ENCODE peak calls at places on chromosomes 11 and 22, in seven cellular contexts. W, U, G, F, I, A and E are unnamed samples.

GRCh38 chr11:84804026-84804425 is 823.1 kb downstream of the DLG2 start:
- DNase-seq in W (no peak), G (no peak), F (no peak), I (no peak), U (no peak), A (no peak), E (no peak)

GRCh38 chr11:5531053-5531831 is 14.7 kb upstream of the UBQLNL start:
- DNase-seq in I (no peak), A (no peak), F (no peak), W (no peak), U (no peak), G (no peak), E (no peak)

GRCh38 chr22:41906822-41907221 is 8.1 kb downstream of the SHISA8 start:
- DNase-seq in W (no peak), I (peak), U (no peak), F (no peak), A (no peak), G (no peak), E (no peak)

GRCh38 chr11:121671276-121672168 is 218.8 kb upstream of the SORL1-AS1 start:
- DNase-seq in I (no peak), G (no peak), U (no peak), A (no peak), W (no peak), F (peak), E (no peak)

GRCh38 chr11:120558754-120559431 is 47.3 kb downstream of the GRIK4 start:
- DNase-seq in I (no peak), W (no peak), A (no peak), U (no peak), G (no peak), F (no peak), E (no peak)

GRCh38 chr11:128328955-128329551 is 258.3 kb downstream of the ETS1 start:
- DNase-seq in U (no peak), G (no peak), F (no peak), I (no peak), W (no peak), A (no peak), E (peak)

GRCh38 chr11:115964091-115964490 is 459.9 kb upstream of the CADM1 start:
- DNase-seq in U (no peak), I (no peak), F (no peak), G (no peak), W (no peak), A (no peak), E (no peak)

GRCh38 chr11:106415510-106415909 is 338.0 kb downstream of the AASDHPPT start:
- DNase-seq in U (no peak), A (no peak), G (no peak), I (no peak), W (no peak), F (no peak), E (no peak)

GRCh38 chr11:47272706-47273105 is 2.8 kb downstream of the MADD start:
- DNase-seq in F (peak), W (no peak), G (no peak), A (no peak), I (no peak), U (no peak), E (no peak)

GRCh38 chr22:31192513-31192912 is 19.6 kb upstream of the LIMK2 start:
- DNase-seq in F (peak), U (no peak), I (no peak), A (no peak), W (no peak), G (no peak), E (no peak)

GRCh38 chr11:57460017-57460755 is at the start of gene RTN4RL2:
- DNase-seq in W (peak), G (no peak), I (no peak), F (peak), U (no peak), A (peak), E (peak)
- TF ChIP-seq CTCF in W (peak), G (no peak), I (peak), F (peak), U (no peak), A (no peak), E (peak)

GRCh38 chr11:117315285-117316196 is 515 bp downstream of the BACE1 start:
- DNase-seq in G (no peak), W (no peak), A (peak), F (no peak), I (peak), U (no peak), E (peak)

GRCh38 chr11:117313828-117314768 is 2.0 kb downstream of the BACE1 start:
- DNase-seq in G (no peak), W (no peak), U (no peak), A (no peak), F (no peak), I (peak), E (no peak)

GRCh38 chr11:117314840-117315239 is 1.2 kb downstream of the BACE1 start:
- DNase-seq in W (no peak), A (no peak), U (no peak), G (no peak), I (peak), F (no peak), E (no peak)

GRCh38 chr11:117318738-117319137 is 2.7 kb upstream of the BACE1 start:
- DNase-seq in F (no peak), I (no peak), G (no peak), W (no peak), U (no peak), A (no peak), E (no peak)

DNA sequence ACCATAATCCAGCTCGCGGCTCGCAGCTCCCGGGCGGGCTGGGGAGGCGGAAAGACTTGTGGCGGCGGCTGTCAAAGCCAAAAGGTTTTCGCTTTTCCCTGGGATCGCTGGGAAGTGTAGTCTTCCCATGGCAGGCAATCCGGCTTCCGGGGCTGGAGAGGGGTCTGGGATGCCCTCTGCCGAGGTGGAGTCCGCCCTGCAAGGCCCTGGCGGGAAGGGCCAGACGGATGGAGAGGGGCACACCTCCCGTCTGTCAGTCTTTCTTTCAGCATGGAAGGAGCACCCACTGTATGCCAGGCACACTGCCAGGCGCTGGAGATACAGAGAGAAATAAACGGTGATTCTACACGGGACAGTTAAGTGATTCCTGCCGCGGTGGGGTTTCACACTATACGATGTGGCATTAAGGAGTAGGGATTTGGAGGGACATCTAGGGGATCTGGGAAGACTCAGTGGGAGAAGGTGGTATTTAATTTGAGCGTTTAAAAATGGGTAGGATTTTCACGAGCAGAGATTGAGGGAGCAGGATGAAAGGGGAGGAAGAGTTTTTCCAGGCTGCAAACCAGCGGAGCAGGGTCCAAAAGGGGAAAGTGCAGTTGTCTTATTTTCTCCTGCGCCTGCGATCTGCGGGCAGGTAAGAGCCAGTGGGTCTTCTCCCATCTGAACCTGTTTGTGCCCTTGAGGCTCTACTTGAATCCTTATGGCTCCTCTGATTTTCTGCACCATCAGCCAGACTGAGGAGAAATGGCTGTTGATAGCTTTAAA is at the start of gene BACE1:
- DNase-seq in I (peak), G (peak), W (peak), A (peak), U (peak), F (peak), E (peak)
- TF ChIP-seq CTCF in I (peak), G (no peak), W (no peak), A (peak), U (peak), F (peak), E (no peak)

GRCh38 chr11:75325713-75326438 is 25.6 kb downstream of the ARRB1 start:
- DNase-seq in W (no peak), F (peak), U (peak), I (no peak), A (peak), G (peak), E (peak)

GRCh38 chr11:75324740-75325139 is 26.7 kb downstream of the ARRB1 start:
- DNase-seq in F (no peak), U (peak), W (no peak), I (no peak), A (no peak), G (no peak), E (no peak)

GRCh38 chr11:75330279-75330678 is 21.2 kb downstream of the ARRB1 start:
- DNase-seq in U (peak), W (no peak), F (no peak), I (no peak), A (no peak), G (no peak), E (no peak)

GRCh38 chr11:75326439-75326810 is 25.0 kb downstream of the ARRB1 start:
- DNase-seq in A (no peak), U (no peak), W (no peak), I (no peak), F (no peak), G (no peak), E (peak)

GRCh38 chr11:75328426-75329277 is 22.8 kb downstream of the ARRB1 start:
- DNase-seq in F (peak), A (peak), I (peak), G (peak), U (peak), W (peak), E (peak)
- TF ChIP-seq CTCF in F (peak), A (peak), I (no peak), G (peak), U (peak), W (no peak), E (no peak)

DNA sequence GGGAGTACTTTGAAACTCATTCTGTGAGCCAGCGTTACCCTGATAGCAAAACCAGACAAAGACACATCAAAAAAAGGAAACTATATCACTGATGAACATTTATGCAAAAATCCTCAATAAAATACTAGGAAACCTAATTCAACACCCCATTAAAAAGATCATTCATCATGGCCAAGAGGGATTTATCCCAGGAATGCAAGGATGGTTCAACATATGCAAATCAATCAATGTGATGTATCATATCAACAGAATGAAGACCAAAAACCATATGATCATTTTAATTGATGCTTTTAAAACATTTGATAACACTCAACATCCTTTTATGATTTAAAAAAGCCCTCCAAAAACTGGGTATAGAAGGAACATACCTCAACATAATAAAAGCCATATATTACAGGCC is 19.8 kb downstream of the RRP8 start:
- DNase-seq in F (no peak), U (no peak), A (no peak), G (no peak), I (no peak), W (no peak), E (no peak)
- TF ChIP-seq CTCF in F (no peak), U (no peak), A (no peak), G (no peak), I (no peak), W (no peak), E (no peak)

GRCh38 chr11:19160839-19161238 is 40.9 kb downstream of the CSRP3 start:
- DNase-seq in G (no peak), F (no peak), W (no peak), U (no peak), A (no peak), I (no peak), E (no peak)
- TF ChIP-seq CTCF in G (no peak), F (no peak), W (no peak), U (no peak), A (peak), I (no peak), E (no peak)

GRCh38 chr11:57251491-57252104 is 14.5 kb upstream of the APLNR start:
- DNase-seq in F (peak), I (no peak), G (peak), A (no peak), W (no peak), U (no peak), E (no peak)

GRCh38 chr11:57249384-57250319 is 12.6 kb upstream of the APLNR start:
- DNase-seq in I (no peak), W (peak), F (peak), U (peak), A (peak), G (no peak), E (peak)

GRCh38 chr11:57251037-57251436 is 14.0 kb upstream of the APLNR start:
- DNase-seq in W (no peak), I (no peak), A (no peak), F (no peak), G (no peak), U (no peak), E (no peak)

GRCh38 chr11:57244911-57245310 is 7.9 kb upstream of the APLNR start:
- DNase-seq in U (no peak), W (no peak), A (no peak), G (no peak), F (no peak), I (no peak), E (no peak)

DNA sequence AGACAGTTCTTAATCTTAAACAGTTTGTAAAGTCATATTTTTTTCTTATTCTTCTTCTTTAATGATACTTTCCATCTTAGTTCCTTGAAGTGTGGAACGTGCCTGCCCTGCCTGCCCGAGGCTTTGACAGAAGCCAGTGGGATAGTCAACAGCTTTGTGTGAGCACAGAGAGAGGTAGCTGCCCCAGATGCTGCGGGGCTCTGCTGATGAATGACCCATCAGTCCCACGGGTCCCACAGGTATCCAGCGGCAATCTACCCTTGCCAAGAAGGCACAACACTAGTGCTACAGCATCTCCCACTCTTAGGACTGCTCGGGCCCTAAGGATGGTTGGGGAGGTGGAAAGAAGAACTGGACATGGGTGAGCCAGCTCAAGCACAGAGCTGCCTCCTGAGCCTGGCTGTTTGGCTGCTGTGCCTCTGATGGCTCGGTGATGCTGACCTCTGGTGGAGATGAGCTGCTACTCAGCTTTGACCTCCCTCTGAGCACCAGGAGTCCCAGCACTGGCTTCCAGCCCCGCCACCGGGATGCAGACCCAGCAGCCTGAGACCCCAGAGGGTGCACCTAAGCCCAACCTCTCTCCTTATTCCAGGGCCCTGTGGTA is 11.8 kb upstream of the APLNR start:
- DNase-seq in F (peak), A (peak), I (peak), U (peak), G (peak), W (peak), E (peak)
- TF ChIP-seq CTCF in F (peak), A (peak), I (peak), U (peak), G (peak), W (no peak), E (no peak)

DNA sequence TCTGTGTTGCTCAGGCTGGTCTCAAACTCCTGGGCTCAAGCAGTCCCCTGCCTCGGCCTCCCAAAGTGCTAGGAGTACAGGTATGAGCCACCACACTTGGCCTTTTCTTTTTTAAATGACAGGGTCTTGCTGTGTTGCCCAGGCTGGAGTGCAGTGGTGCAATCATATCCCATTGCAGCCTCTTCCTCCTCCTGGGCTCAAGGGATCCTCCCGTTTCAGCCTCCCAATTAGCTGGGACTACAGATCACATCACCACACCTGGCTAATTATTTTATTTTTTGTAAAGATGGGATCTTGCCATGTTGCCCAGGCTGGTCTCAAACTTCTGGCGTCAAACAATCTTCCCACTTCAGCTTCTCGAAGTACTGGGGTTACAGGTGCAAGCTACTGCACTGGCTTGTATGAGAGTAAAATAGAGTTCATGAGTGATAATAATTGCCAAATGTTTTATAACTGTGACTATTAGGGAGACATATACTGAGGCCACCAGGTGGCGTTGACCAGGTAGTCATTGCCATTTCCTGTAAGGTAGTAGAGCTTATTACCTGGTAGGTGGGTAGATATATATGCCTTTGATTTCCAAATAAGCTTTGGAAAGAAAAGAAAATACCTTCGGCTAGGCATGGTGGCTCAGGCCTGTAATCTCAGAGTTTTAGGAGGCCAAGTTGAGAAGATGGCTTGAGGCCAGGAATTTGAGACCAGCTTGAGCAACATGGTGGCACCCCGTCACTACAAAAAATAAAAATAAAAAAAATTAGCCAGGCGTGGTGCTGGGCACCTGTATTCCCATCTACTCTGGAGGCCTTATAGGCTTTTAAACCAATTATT is 5.4 kb downstream of the FDX1 start:
- DNase-seq in G (no peak), F (no peak), A (no peak), W (no peak), I (no peak), U (peak), E (peak)
- TF ChIP-seq CTCF in G (no peak), F (peak), A (no peak), W (no peak), I (peak), U (peak), E (peak)

GRCh38 chr11:76380161-76380976 is 563 bp downstream of the THAP12 start:
- DNase-seq in U (no peak), F (peak), A (peak), G (no peak), I (peak), W (no peak), E (peak)

GRCh38 chr11:76382209-76382608 is 1.1 kb downstream of the GVQW3 start:
- DNase-seq in I (no peak), U (no peak), G (no peak), F (no peak), A (no peak), W (no peak), E (no peak)

GRCh38 chr11:76376746-76377558 is 4.0 kb downstream of the THAP12 start:
- DNase-seq in G (no peak), I (no peak), F (no peak), W (no peak), U (no peak), A (no peak), E (no peak)

GRCh38 chr11:76379811-76380160 is 1.1 kb downstream of the THAP12 start:
- DNase-seq in I (no peak), A (no peak), F (no peak), U (no peak), G (no peak), W (no peak), E (no peak)

GRCh38 chr11:76380977-76381719 is at the start of the genes GVQW3 and THAP12:
- DNase-seq in I (peak), A (peak), F (peak), G (peak), U (peak), W (peak), E (peak)
- TF ChIP-seq CTCF in I (no peak), A (no peak), F (no peak), G (no peak), U (peak), W (no peak), E (no peak)

DNA sequence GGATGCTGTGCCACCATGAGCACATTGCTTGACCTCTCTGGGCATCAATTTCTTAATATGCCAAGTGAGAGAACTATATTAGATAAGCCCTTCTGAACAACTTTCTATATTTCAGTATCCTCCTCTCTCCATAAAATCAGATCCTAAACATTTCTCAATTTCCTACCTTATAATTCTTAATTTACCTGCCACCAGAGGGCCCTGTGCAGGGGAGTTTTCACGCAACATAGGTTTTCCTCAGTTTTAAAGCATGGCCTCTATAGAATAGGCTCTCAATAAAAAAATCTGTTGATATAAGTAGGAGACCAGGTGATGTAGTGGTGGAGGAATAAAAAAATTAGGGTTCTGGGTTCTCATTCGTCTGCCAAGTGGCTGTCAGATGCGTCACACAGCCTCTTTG is 83.7 kb upstream of the DBX1 start:
- DNase-seq in I (no peak), F (peak), W (no peak), U (no peak), G (no peak), A (no peak), E (no peak)
- TF ChIP-seq CTCF in I (no peak), F (peak), W (no peak), U (no peak), G (no peak), A (no peak), E (peak)